ENCODE peak calls at places on chromosomes 6 and 20, in five cellular contexts. V, S, W, U and C are unnamed samples.

GRCh38 chr6:42532038-42532669 is 31.7 kb upstream of the UBR2 start:
- DNase-seq in V (peak), S (peak), W (peak), U (peak), C (peak)

GRCh38 chr20:40687384-40688128 is 1.5 kb downstream of the MAFB start:
- DNase-seq in V (no peak), S (peak), W (no peak), U (no peak), C (no peak)

GRCh38 chr6:55108469-55109130 is 65.7 kb upstream of the HCRTR2 start:
- DNase-seq in V (no peak), S (no peak), W (no peak), U (no peak), C (no peak)

GRCh38 chr6:1524040-1524480 is 85.7 kb upstream of the FOXC1 start:
- DNase-seq in V (no peak), S (peak), W (no peak), U (no peak), C (no peak)

GRCh38 chr6:136173519-136174507 is 76.3 kb downstream of the MTFR2 start:
- DNase-seq in V (no peak), S (peak), W (no peak), U (no peak), C (no peak)

GRCh38 chr20:33568378-33569289 is 78.7 kb downstream of the CBFA2T2 start:
- DNase-seq in V (peak), S (peak), W (no peak), U (no peak), C (no peak)

GRCh38 chr6:141667580-141668309 is 465.0 kb upstream of the GJE1 start:
- DNase-seq in V (no peak), S (no peak), W (peak), U (no peak), C (no peak)

GRCh38 chr6:148934534-148934933 is 187.7 kb downstream of the UST start:
- DNase-seq in V (no peak), S (no peak), W (peak), U (no peak), C (no peak)

GRCh38 chr6:35686873-35687557 is 1.7 kb downstream of the FKBP5 start:
- DNase-seq in V (no peak), S (no peak), W (no peak), U (no peak), C (no peak)

GRCh38 chr20:34834459-34834893 is 9.0 kb upstream of the NCOA6 start:
- DNase-seq in V (peak), S (peak), W (peak), U (no peak), C (peak)